ENCODE peak calls at places on chromosome 15, in six cellular contexts. G is lung; K is substantia nigra; W is stimulated activated CD8-positive, alpha-beta memory T cell treated with anti-CD3 and anti-CD28 coated beads, Interleukin-4, amount 100 ng/mL, for 48 hours; I is Kasumi-1; D is glutamatergic neuron. F is an unnamed sample.

GRCh38 chr15:71458089-71458660 is 342.9 kb downstream of the THSD4 start:
- DNase-seq in K (no peak), I (no peak), D (no peak), W (no peak), G (no peak), F (no peak)

GRCh38 chr15:49718234-49718633 is 97.4 kb downstream of the DTWD1 start:
- DNase-seq in G (no peak), I (peak; percentile 60), W (no peak), K (no peak), D (no peak), F (no peak)

GRCh38 chr15:39625856-39626255 is 45.0 kb downstream of the THBS1 start:
- DNase-seq in W (no peak), G (no peak), K (no peak), D (no peak), I (no peak), F (no peak)

GRCh38 chr15:90868261-90868689 is at the start of gene FURIN:
- DNase-seq in K (no peak), I (no peak), W (peak; percentile 68), D (no peak), G (no peak), F (no peak)

GRCh38 chr15:25982736-25983135 is 119.6 kb upstream of the ATP10A start:
- DNase-seq in G (no peak), K (no peak), I (no peak), W (no peak), D (no peak), F (no peak)

GRCh38 chr15:72197045-72197459 is 535 bp downstream of the GRAMD2A start:
- DNase-seq in W (no peak), G (no peak), D (no peak), I (no peak), K (no peak), F (no peak)

GRCh38 chr15:91291673-91292072 is 191.6 kb downstream of the SV2B start:
- DNase-seq in W (no peak), G (no peak), I (peak; percentile 82), K (no peak), D (no peak), F (peak; percentile 89)

GRCh38 chr15:100781061-100781960 is 98.3 kb upstream of the ALDH1A3 start:
- DNase-seq in D (no peak), I (no peak), G (peak; percentile 5), K (no peak), W (peak; percentile 10), F (peak; percentile 80)

GRCh38 chr15:50148362-50148963 is 29.4 kb upstream of the ATP8B4 start:
- DNase-seq in G (no peak), I (no peak), W (no peak), K (no peak), D (peak; percentile 49), F (no peak)

GRCh38 chr15:80778621-80778963 is 578 bp upstream of the CEMIP start:
- DNase-seq in D (no peak), G (no peak), I (no peak), K (no peak), W (no peak), F (no peak)

GRCh38 chr15:62896969-62897486 is 145.5 kb upstream of the TPM1 start:
- DNase-seq in W (no peak), K (peak; percentile 10), I (no peak), G (peak; percentile 87), D (no peak), F (peak; percentile 95)

GRCh38 chr15:62566248-62566647 is 401.2 kb upstream of the C2CD4B start:
- DNase-seq in D (no peak), G (no peak), W (no peak), I (no peak), K (no peak), F (no peak)